ENCODE peak calls at places on chromosomes 2 and 18, in seven cellular contexts. N is NCI-H774, L is iPS DF 19.7, W is cardiac fibroblast, D is NCI-H1092 treated with DMSO at 0.1 percent for 48 hours, B is upper lobe of right lung, Z is mucosa of gallbladder. E is an unnamed sample.

GRCh38 chr2:25618676-25619075 is 54.7 kb downstream of the DTNB start:
- DNase-seq in N (peak), L (no peak), W (peak), D (peak), B (no peak), Z (no peak), E (peak)

GRCh38 chr18:9577361-9577760 is 37.0 kb downstream of the PPP4R1 start:
- DNase-seq in N (no peak), L (no peak), W (no peak), D (no peak), B (no peak), Z (no peak), E (no peak)

GRCh38 chr18:49527631-49528327 is 34.1 kb upstream of the LIPG start:
- DNase-seq in N (no peak), L (no peak), W (no peak), D (no peak), B (no peak), Z (no peak), E (no peak)

GRCh38 chr2:119117408-119117807 is 41.1 kb downstream of the C1QL2 start:
- DNase-seq in N (no peak), L (no peak), W (no peak), D (no peak), B (no peak), Z (no peak), E (no peak)

GRCh38 chr18:6004683-6005082 is 109.4 kb upstream of the TMEM200C start:
- DNase-seq in N (no peak), L (no peak), W (no peak), D (no peak), B (no peak), Z (no peak), E (no peak)

GRCh38 chr2:15169326-15170038 is 391.7 kb downstream of the NBAS start:
- DNase-seq in N (no peak), L (no peak), W (peak), D (no peak), B (no peak), Z (peak), E (no peak)

GRCh38 chr18:75010260-75010659 is 198.7 kb downstream of the PTGR3 start:
- DNase-seq in N (no peak), L (no peak), W (no peak), D (no peak), B (no peak), Z (no peak), E (no peak)

GRCh38 chr2:71689393-71689792 is 236.0 kb downstream of the DYSF start:
- DNase-seq in N (no peak), L (no peak), W (no peak), D (no peak), B (peak), Z (no peak), E (no peak)

GRCh38 chr18:7038330-7038846 is 79.2 kb downstream of the LAMA1 start:
- DNase-seq in N (no peak), L (peak), W (peak), D (peak), B (peak), Z (peak), E (peak)

GRCh38 chr2:241813080-241813805 is 4.2 kb downstream of the NEU4 start:
- DNase-seq in N (no peak), L (no peak), W (peak), D (no peak), B (peak), Z (no peak), E (no peak)

GRCh38 chr2:185984670-185985069 is 246.1 kb downstream of the FSIP2 start:
- DNase-seq in N (no peak), L (no peak), W (peak), D (no peak), B (no peak), Z (no peak), E (no peak)